ENCODE peak calls at places on chromosomes 3 and 15, in four cellular contexts. V, K, T and S are unnamed samples.

GRCh38 chr3:23960649-23961048 is 15.6 kb downstream of the NR1D2 start:
- DNase-seq in V (no peak), K (no peak), T (no peak), S (no peak)

GRCh38 chr15:32682569-32682968 is 35.2 kb upstream of the GREM1 start:
- DNase-seq in V (no peak), K (no peak), T (no peak), S (no peak)

GRCh38 chr3:45965281-45966052 is 22.2 kb downstream of the CXCR6 start:
- DNase-seq in V (no peak), K (no peak), T (no peak), S (no peak)

GRCh38 chr15:69045810-69046209 is 31.3 kb downstream of the NOX5 start:
- DNase-seq in V (no peak), K (peak; percentile 35), T (no peak), S (no peak)

GRCh38 chr3:188948658-188949400 is 222.9 kb upstream of the TPRG1 start:
- DNase-seq in V (peak; percentile 81), K (no peak), T (peak; percentile 84), S (peak; percentile 64)

GRCh38 chr3:15557511-15557946 is 36.0 kb upstream of the COLQ start:
- DNase-seq in V (peak; percentile 52), K (peak; percentile 39), T (no peak), S (peak; percentile 41)

GRCh38 chr15:70217246-70218160 is 119.8 kb upstream of the TLE3 start:
- DNase-seq in V (no peak), K (no peak), T (no peak), S (no peak)

GRCh38 chr15:70768247-70768883 is 5.0 kb upstream of the UACA start:
- DNase-seq in V (no peak), K (no peak), T (no peak), S (no peak)

GRCh38 chr15:85804481-85805165 is 9.9 kb upstream of the KLHL25 start:
- DNase-seq in V (no peak), K (no peak), T (no peak), S (no peak)

GRCh38 chr15:63938486-63939061 is 104.8 kb upstream of the HERC1 start:
- DNase-seq in V (no peak), K (no peak), T (no peak), S (no peak)

GRCh38 chr3:43022111-43022510 is 43.0 kb downstream of the GASK1A start:
- DNase-seq in V (no peak), K (no peak), T (peak; percentile 52), S (no peak)

GRCh38 chr3:123193448-123194101 is 8.2 kb upstream of the SEC22A start:
- DNase-seq in V (no peak), K (no peak), T (no peak), S (no peak)

GRCh38 chr3:101936419-101937331 is 87.4 kb downstream of the NFKBIZ start:
- DNase-seq in V (peak; percentile 63), K (no peak), T (no peak), S (peak; percentile 69)

GRCh38 chr3:38998086-38998485 is 53.7 kb downstream of the SCN11A start:
- DNase-seq in V (no peak), K (no peak), T (no peak), S (no peak)

GRCh38 chr3:186826316-186826977 is 16.1 kb upstream of the ADIPOQ start:
- DNase-seq in V (no peak), K (no peak), T (no peak), S (no peak)

GRCh38 chr15:100861511-100861991 is 18.1 kb upstream of the ALDH1A3 start:
- DNase-seq in V (no peak), K (no peak), T (peak; percentile 72), S (no peak)

GRCh38 chr15:62672268-62672667 is 370.3 kb upstream of the TPM1 start:
- DNase-seq in V (peak; percentile 38), K (no peak), T (no peak), S (no peak)

GRCh38 chr15:52020253-52021085 is 1.4 kb downstream of the MAPK6 start:
- DNase-seq in V (no peak), K (no peak), T (no peak), S (no peak)

GRCh38 chr3:55817177-55817576 is 330.1 kb upstream of the WNT5A start:
- DNase-seq in V (no peak), K (no peak), T (no peak), S (no peak)

GRCh38 chr3:55815262-55815661 is 328.2 kb upstream of the WNT5A start:
- DNase-seq in V (no peak), K (no peak), T (no peak), S (no peak)

GRCh38 chr3:55818485-55818884 is 331.4 kb upstream of the WNT5A start:
- DNase-seq in V (no peak), K (no peak), T (no peak), S (no peak)

GRCh38 chr3:55812403-55813013 is 325.4 kb upstream of the WNT5A start:
- DNase-seq in V (no peak), K (no peak), T (no peak), S (no peak)

DNA sequence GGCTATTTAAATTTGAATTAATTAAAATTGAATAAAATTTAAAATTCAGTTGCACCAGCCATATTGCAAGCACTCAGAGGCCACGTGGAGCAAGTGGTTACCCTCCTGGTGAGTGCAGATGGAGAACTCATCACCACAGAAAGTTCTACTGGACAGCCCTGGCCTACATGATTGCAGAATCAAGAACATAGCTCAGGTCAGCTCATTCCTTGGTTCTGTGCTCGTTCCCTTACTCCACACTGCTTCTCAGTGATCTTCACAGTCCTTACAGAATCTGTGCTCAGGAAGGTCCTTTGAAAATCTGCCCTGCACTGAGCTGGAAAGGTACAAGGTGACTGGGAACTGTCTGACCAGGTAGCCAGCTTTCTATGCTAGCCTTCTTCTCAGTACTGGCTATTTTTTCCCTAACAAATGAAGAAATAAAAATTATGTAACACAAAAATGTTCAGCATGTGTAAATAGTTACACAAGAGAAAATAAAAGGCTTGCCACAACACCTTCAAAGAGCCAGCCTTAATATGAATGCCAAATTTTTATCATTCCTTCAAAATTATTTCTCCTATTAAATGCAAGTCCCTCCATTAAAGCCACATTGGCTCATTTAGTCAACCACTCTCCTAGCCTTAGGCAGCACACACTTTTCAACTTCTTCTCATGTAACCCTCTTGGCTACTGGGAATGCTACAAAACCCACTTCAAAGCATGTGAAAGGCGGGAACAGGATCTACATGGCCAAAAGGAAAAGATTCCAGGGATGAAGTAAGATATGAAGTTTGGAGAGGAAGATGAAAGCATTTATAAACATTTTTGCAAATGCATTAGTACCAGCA is 326.4 kb upstream of the WNT5A start:
- DNase-seq in V (no peak), K (no peak), T (no peak), S (no peak)
- TF ChIP-seq CTCF in V (no peak), K (no peak), T (no peak), S (no peak)

GRCh38 chr3:12841970-12842328 is 584 bp upstream of the RPL32 start:
- DNase-seq in V (no peak), K (no peak), T (no peak), S (no peak)
- TF ChIP-seq CTCF in V (no peak), K (peak; percentile 22), T (no peak), S (no peak)

DNA sequence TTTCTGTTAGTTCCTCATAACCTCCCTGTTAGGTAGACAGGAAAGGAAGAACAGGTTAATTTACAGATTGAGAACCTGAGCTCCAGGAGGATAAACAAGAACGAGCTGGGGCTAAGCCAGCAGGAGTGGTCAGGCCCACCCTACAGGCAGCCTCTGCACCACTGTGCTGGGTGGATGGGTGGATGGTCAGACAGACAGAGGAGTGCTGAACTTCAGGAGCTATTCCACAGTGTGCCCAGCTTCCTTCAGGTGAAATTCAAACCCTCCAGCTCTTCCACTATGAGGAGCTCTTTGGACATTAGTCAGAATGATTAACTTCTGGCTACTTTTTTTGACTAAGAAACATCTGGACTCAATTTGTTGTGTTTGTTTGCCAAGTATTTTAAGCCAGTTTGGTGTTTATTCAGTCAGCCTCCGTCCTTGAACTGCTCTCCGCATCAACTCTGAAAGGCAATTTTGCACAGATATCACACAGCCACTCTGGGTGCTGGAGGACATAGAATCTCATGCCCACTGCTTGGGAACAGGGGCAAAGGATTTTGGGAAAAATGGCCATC is 361.9 kb downstream of the CLSTN2 start:
- DNase-seq in V (peak; percentile 58), K (no peak), T (no peak), S (no peak)
- TF ChIP-seq CTCF in V (peak; percentile 3), K (no peak), T (no peak), S (no peak)

GRCh38 chr15:97502038-97502437 is 458.5 kb upstream of the ARRDC4 start:
- DNase-seq in V (no peak), K (no peak), T (no peak), S (no peak)
- TF ChIP-seq CTCF in V (no peak), K (no peak), T (no peak), S (no peak)

DNA sequence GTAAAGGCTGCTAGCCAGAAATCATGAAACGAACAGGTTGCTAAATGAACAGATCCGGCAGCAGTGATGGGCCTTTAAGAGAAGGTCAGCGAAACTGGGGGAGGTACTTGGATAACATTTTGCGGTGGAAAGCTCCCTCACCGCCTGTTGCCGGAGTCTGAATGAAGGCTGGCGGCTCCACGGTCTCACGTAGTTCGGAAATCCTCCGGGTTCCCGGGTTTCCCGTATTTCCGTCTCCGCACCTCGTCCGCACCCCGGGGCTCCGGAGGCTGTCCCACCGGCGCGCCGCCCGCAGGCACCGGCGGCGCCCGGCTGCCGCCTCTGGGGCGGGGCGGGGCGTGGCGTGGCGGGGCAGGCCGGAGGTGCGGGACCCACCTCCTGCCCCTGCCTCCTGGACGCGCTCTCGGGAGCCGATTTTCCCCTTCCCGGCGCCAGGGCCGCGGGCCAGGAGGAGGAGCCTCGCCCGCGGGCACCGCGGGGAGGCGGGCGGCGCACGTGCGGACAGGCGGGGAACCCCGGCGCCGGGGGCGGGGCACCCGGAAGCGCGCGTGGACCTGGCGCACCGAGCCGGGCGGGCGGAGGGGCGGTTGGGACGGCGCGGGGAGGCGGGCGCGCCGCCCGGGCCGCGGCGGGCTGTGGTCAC is at the start of gene ZDHHC23:
- DNase-seq in V (peak; percentile 11), K (peak; percentile 22), T (peak; percentile 84), S (no peak)
- TF ChIP-seq CTCF in V (no peak), K (no peak), T (no peak), S (no peak)